ENCODE peak calls at places on chromosomes 5 and 9, in nine cellular contexts. One of them, this sample, is unnamed.
A peak's percentile ranks its signal among the peaks of the same experiment; 100 is the strongest.

GRCh38 chr5:167643616-167644015 is 647.8 kb upstream of the WWC1 start:
- DNase-seq in nucleus accumbens: no peak
- DNase-seq in foreskin fibroblast: no peak
- DNase-seq in PC-9: no peak
- DNase-seq in upper lobe of right lung: no peak
- DNase-seq in CD4-positive, CD25-positive, alpha-beta regulatory T cell: no peak
- DNase-seq in NCI-H1092: no peak
- DNase-seq in ecto neural progenitor cell: no peak
- DNase-seq in type B pancreatic cell: no peak
- DNase-seq in this sample: no peak

GRCh38 chr5:122471031-122471751 is 159.2 kb downstream of the SNCAIP start:
- DNase-seq in NCI-H1092: no peak
- DNase-seq in upper lobe of right lung: no peak
- DNase-seq in CD4-positive, CD25-positive, alpha-beta regulatory T cell: no peak
- DNase-seq in foreskin fibroblast: no peak
- DNase-seq in ecto neural progenitor cell: no peak
- DNase-seq in PC-9: no peak
- DNase-seq in nucleus accumbens: no peak
- DNase-seq in type B pancreatic cell: no peak
- DNase-seq in this sample: no peak

GRCh38 chr5:134784241-134784920 is 25.8 kb downstream of the DDX46 start:
- DNase-seq in NCI-H1092: no peak
- DNase-seq in ecto neural progenitor cell: no peak
- DNase-seq in PC-9: no peak
- DNase-seq in foreskin fibroblast: peak; percentile 17
- DNase-seq in upper lobe of right lung: no peak
- DNase-seq in CD4-positive, CD25-positive, alpha-beta regulatory T cell: peak; percentile 24
- DNase-seq in nucleus accumbens: no peak
- DNase-seq in type B pancreatic cell: no peak
- DNase-seq in this sample: no peak

GRCh38 chr9:134550584-134550983 is 91.0 kb upstream of the COL5A1 start:
- DNase-seq in type B pancreatic cell: no peak
- DNase-seq in CD4-positive, CD25-positive, alpha-beta regulatory T cell: no peak
- DNase-seq in upper lobe of right lung: no peak
- DNase-seq in ecto neural progenitor cell: no peak
- DNase-seq in foreskin fibroblast: no peak
- DNase-seq in PC-9: no peak
- DNase-seq in NCI-H1092: no peak
- DNase-seq in nucleus accumbens: no peak
- DNase-seq in this sample: no peak

GRCh38 chr9:88829276-88829675 is 162.0 kb upstream of the S1PR3 start:
- DNase-seq in CD4-positive, CD25-positive, alpha-beta regulatory T cell: no peak
- DNase-seq in type B pancreatic cell: no peak
- DNase-seq in NCI-H1092: no peak
- DNase-seq in foreskin fibroblast: no peak
- DNase-seq in ecto neural progenitor cell: no peak
- DNase-seq in PC-9: no peak
- DNase-seq in upper lobe of right lung: no peak
- DNase-seq in nucleus accumbens: no peak
- DNase-seq in this sample: no peak

GRCh38 chr5:130243641-130244040 is 339.4 kb downstream of the CHSY3 start:
- DNase-seq in upper lobe of right lung: no peak
- DNase-seq in CD4-positive, CD25-positive, alpha-beta regulatory T cell: no peak
- DNase-seq in NCI-H1092: no peak
- DNase-seq in type B pancreatic cell: no peak
- DNase-seq in ecto neural progenitor cell: no peak
- DNase-seq in PC-9: no peak
- DNase-seq in nucleus accumbens: no peak
- DNase-seq in foreskin fibroblast: no peak
- DNase-seq in this sample: no peak

GRCh38 chr5:87099246-87099914 is 168.3 kb upstream of the RASA1 start:
- DNase-seq in PC-9: peak; percentile 75
- DNase-seq in upper lobe of right lung: no peak
- DNase-seq in ecto neural progenitor cell: no peak
- DNase-seq in nucleus accumbens: no peak
- DNase-seq in type B pancreatic cell: no peak
- DNase-seq in CD4-positive, CD25-positive, alpha-beta regulatory T cell: no peak
- DNase-seq in foreskin fibroblast: no peak
- DNase-seq in NCI-H1092: no peak
- DNase-seq in this sample: no peak

GRCh38 chr5:173329370-173330150 is 1.3 kb upstream of the STC2 start:
- DNase-seq in upper lobe of right lung: no peak
- DNase-seq in CD4-positive, CD25-positive, alpha-beta regulatory T cell: no peak
- DNase-seq in ecto neural progenitor cell: peak; percentile 77
- DNase-seq in PC-9: peak; percentile 64
- DNase-seq in NCI-H1092: no peak
- DNase-seq in foreskin fibroblast: peak; percentile 68
- DNase-seq in nucleus accumbens: no peak
- DNase-seq in type B pancreatic cell: no peak
- DNase-seq in this sample: no peak

GRCh38 chr9:131951155-131951554 is 128.5 kb downstream of the MED27 start:
- DNase-seq in ecto neural progenitor cell: no peak
- DNase-seq in nucleus accumbens: no peak
- DNase-seq in upper lobe of right lung: no peak
- DNase-seq in CD4-positive, CD25-positive, alpha-beta regulatory T cell: no peak
- DNase-seq in foreskin fibroblast: no peak
- DNase-seq in NCI-H1092: no peak
- DNase-seq in PC-9: no peak
- DNase-seq in type B pancreatic cell: no peak
- DNase-seq in this sample: no peak

GRCh38 chr5:5303242-5303641 is 119.2 kb upstream of the ICE1 start:
- DNase-seq in upper lobe of right lung: no peak
- DNase-seq in NCI-H1092: no peak
- DNase-seq in ecto neural progenitor cell: no peak
- DNase-seq in nucleus accumbens: no peak
- DNase-seq in type B pancreatic cell: no peak
- DNase-seq in CD4-positive, CD25-positive, alpha-beta regulatory T cell: no peak
- DNase-seq in PC-9: no peak
- DNase-seq in foreskin fibroblast: no peak
- DNase-seq in this sample: no peak

GRCh38 chr9:99299214-99300102 is 77.4 kb downstream of the SEC61B start:
- DNase-seq in nucleus accumbens: no peak
- DNase-seq in PC-9: no peak
- DNase-seq in type B pancreatic cell: no peak
- DNase-seq in foreskin fibroblast: peak; percentile 88
- DNase-seq in upper lobe of right lung: no peak
- DNase-seq in CD4-positive, CD25-positive, alpha-beta regulatory T cell: no peak
- DNase-seq in NCI-H1092: no peak
- DNase-seq in ecto neural progenitor cell: no peak
- DNase-seq in this sample: no peak

GRCh38 chr5:132655821-132656773 is 1.9 kb upstream of the IL13 start:
- DNase-seq in ecto neural progenitor cell: peak; percentile 67
- DNase-seq in CD4-positive, CD25-positive, alpha-beta regulatory T cell: no peak
- DNase-seq in NCI-H1092: no peak
- DNase-seq in PC-9: no peak
- DNase-seq in type B pancreatic cell: peak; percentile 70
- DNase-seq in nucleus accumbens: peak; percentile 10
- DNase-seq in upper lobe of right lung: no peak
- DNase-seq in foreskin fibroblast: peak; percentile 67
- DNase-seq in this sample: no peak

GRCh38 chr9:29697011-29697410 is 2123.7 kb upstream of the C9orf72 start:
- DNase-seq in type B pancreatic cell: no peak
- DNase-seq in PC-9: no peak
- DNase-seq in nucleus accumbens: no peak
- DNase-seq in CD4-positive, CD25-positive, alpha-beta regulatory T cell: no peak
- DNase-seq in upper lobe of right lung: no peak
- DNase-seq in ecto neural progenitor cell: no peak
- DNase-seq in NCI-H1092: no peak
- DNase-seq in foreskin fibroblast: peak; percentile 14
- DNase-seq in this sample: no peak

GRCh38 chr9:28032178-28032532 is 458.9 kb upstream of the C9orf72 start:
- DNase-seq in type B pancreatic cell: no peak
- DNase-seq in ecto neural progenitor cell: no peak
- DNase-seq in PC-9: no peak
- DNase-seq in NCI-H1092: no peak
- DNase-seq in CD4-positive, CD25-positive, alpha-beta regulatory T cell: no peak
- DNase-seq in foreskin fibroblast: no peak
- DNase-seq in upper lobe of right lung: no peak
- DNase-seq in nucleus accumbens: no peak
- DNase-seq in this sample: no peak

GRCh38 chr5:61357745-61358144 is 25.7 kb downstream of the ZSWIM6 start:
- DNase-seq in nucleus accumbens: no peak
- DNase-seq in NCI-H1092: no peak
- DNase-seq in upper lobe of right lung: no peak
- DNase-seq in type B pancreatic cell: no peak
- DNase-seq in CD4-positive, CD25-positive, alpha-beta regulatory T cell: no peak
- DNase-seq in ecto neural progenitor cell: no peak
- DNase-seq in PC-9: no peak
- DNase-seq in foreskin fibroblast: peak; percentile 21
- DNase-seq in this sample: no peak

GRCh38 chr9:136560586-136560985 is 14.7 kb upstream of the NOTCH1 start:
- DNase-seq in nucleus accumbens: no peak
- DNase-seq in CD4-positive, CD25-positive, alpha-beta regulatory T cell: no peak
- DNase-seq in type B pancreatic cell: no peak
- DNase-seq in upper lobe of right lung: no peak
- DNase-seq in NCI-H1092: no peak
- DNase-seq in PC-9: no peak
- DNase-seq in foreskin fibroblast: no peak
- DNase-seq in ecto neural progenitor cell: no peak
- DNase-seq in this sample: no peak

GRCh38 chr9:105637787-105638395 is 24.4 kb upstream of the TAL2 start:
- DNase-seq in CD4-positive, CD25-positive, alpha-beta regulatory T cell: no peak
- DNase-seq in PC-9: no peak
- DNase-seq in foreskin fibroblast: peak; percentile 25
- DNase-seq in type B pancreatic cell: no peak
- DNase-seq in NCI-H1092: no peak
- DNase-seq in upper lobe of right lung: no peak
- DNase-seq in ecto neural progenitor cell: no peak
- DNase-seq in nucleus accumbens: no peak
- DNase-seq in this sample: no peak

GRCh38 chr9:129483467-129484324 is 137.2 kb downstream of the C9orf50 start:
- DNase-seq in type B pancreatic cell: no peak
- DNase-seq in foreskin fibroblast: peak; percentile 94
- DNase-seq in upper lobe of right lung: peak; percentile 91
- DNase-seq in ecto neural progenitor cell: no peak
- DNase-seq in PC-9: peak; percentile 77
- DNase-seq in NCI-H1092: peak; percentile 20
- DNase-seq in nucleus accumbens: peak; percentile 68
- DNase-seq in CD4-positive, CD25-positive, alpha-beta regulatory T cell: no peak
- DNase-seq in this sample: no peak

GRCh38 chr5:120464627-120465280 is 654 bp downstream of the PRR16 start:
- DNase-seq in PC-9: no peak
- DNase-seq in CD4-positive, CD25-positive, alpha-beta regulatory T cell: no peak
- DNase-seq in foreskin fibroblast: peak; percentile 85
- DNase-seq in nucleus accumbens: no peak
- DNase-seq in ecto neural progenitor cell: peak; percentile 59
- DNase-seq in NCI-H1092: no peak
- DNase-seq in type B pancreatic cell: no peak
- DNase-seq in upper lobe of right lung: peak; percentile 63
- DNase-seq in this sample: no peak

GRCh38 chr5:41527201-41527779 is 16.9 kb upstream of the PLCXD3 start:
- DNase-seq in NCI-H1092: no peak
- DNase-seq in nucleus accumbens: no peak
- DNase-seq in foreskin fibroblast: peak; percentile 77
- DNase-seq in PC-9: peak; percentile 93
- DNase-seq in upper lobe of right lung: no peak
- DNase-seq in CD4-positive, CD25-positive, alpha-beta regulatory T cell: no peak
- DNase-seq in type B pancreatic cell: no peak
- DNase-seq in ecto neural progenitor cell: no peak
- DNase-seq in this sample: no peak

GRCh38 chr5:169542811-169543210 is 40.8 kb upstream of the SPDL1 start:
- DNase-seq in foreskin fibroblast: no peak
- DNase-seq in PC-9: no peak
- DNase-seq in type B pancreatic cell: no peak
- DNase-seq in NCI-H1092: no peak
- DNase-seq in upper lobe of right lung: no peak
- DNase-seq in nucleus accumbens: no peak
- DNase-seq in CD4-positive, CD25-positive, alpha-beta regulatory T cell: no peak
- DNase-seq in ecto neural progenitor cell: no peak
- DNase-seq in this sample: no peak

GRCh38 chr5:125597338-125597737 is 825.9 kb upstream of the GRAMD2B start:
- DNase-seq in PC-9: no peak
- DNase-seq in NCI-H1092: no peak
- DNase-seq in type B pancreatic cell: no peak
- DNase-seq in CD4-positive, CD25-positive, alpha-beta regulatory T cell: no peak
- DNase-seq in foreskin fibroblast: peak; percentile 89
- DNase-seq in upper lobe of right lung: no peak
- DNase-seq in ecto neural progenitor cell: no peak
- DNase-seq in nucleus accumbens: no peak
- DNase-seq in this sample: no peak

GRCh38 chr5:77843570-77844407 is 67.7 kb upstream of the TBCA start:
- DNase-seq in NCI-H1092: no peak
- DNase-seq in upper lobe of right lung: no peak
- DNase-seq in foreskin fibroblast: no peak
- DNase-seq in nucleus accumbens: peak; percentile 34
- DNase-seq in type B pancreatic cell: no peak
- DNase-seq in ecto neural progenitor cell: no peak
- DNase-seq in PC-9: no peak
- DNase-seq in CD4-positive, CD25-positive, alpha-beta regulatory T cell: no peak
- DNase-seq in this sample: no peak

GRCh38 chr5:116492776-116493175 is 81.8 kb downstream of the SEMA6A start:
- DNase-seq in type B pancreatic cell: no peak
- DNase-seq in nucleus accumbens: no peak
- DNase-seq in PC-9: no peak
- DNase-seq in CD4-positive, CD25-positive, alpha-beta regulatory T cell: no peak
- DNase-seq in foreskin fibroblast: no peak
- DNase-seq in ecto neural progenitor cell: no peak
- DNase-seq in NCI-H1092: no peak
- DNase-seq in upper lobe of right lung: no peak
- DNase-seq in this sample: no peak